ENCODE peak calls at places on chromosomes 13 and 19, in six cellular contexts. One of them, this sample, is unnamed.

GRCh38 chr13:114303700-114304327 is 10.5 kb upstream of the CHAMP1 start:
- DNase-seq in heart right ventricle: no peak
- DNase-seq in hepatocyte: no peak
- DNase-seq in upper lobe of right lung: no peak
- DNase-seq in lower lobe of right lung: no peak
- DNase-seq in cardiac muscle cell: no peak
- DNase-seq in this sample: no peak

GRCh38 chr19:31570718-31571117 is 221.5 kb upstream of the TSHZ3 start:
- DNase-seq in heart right ventricle: no peak
- DNase-seq in hepatocyte: no peak
- DNase-seq in upper lobe of right lung: no peak
- DNase-seq in lower lobe of right lung: no peak
- DNase-seq in cardiac muscle cell: no peak
- DNase-seq in this sample: no peak

GRCh38 chr19:46773018-46773399 is 15.4 kb downstream of the SLC1A5 start:
- DNase-seq in heart right ventricle: no peak
- DNase-seq in hepatocyte: no peak
- DNase-seq in upper lobe of right lung: no peak
- DNase-seq in lower lobe of right lung: no peak
- DNase-seq in cardiac muscle cell: no peak
- DNase-seq in this sample: no peak

GRCh38 chr13:84400711-84401110 is 518.4 kb upstream of the SLITRK1 start:
- DNase-seq in heart right ventricle: no peak
- DNase-seq in hepatocyte: no peak
- DNase-seq in upper lobe of right lung: no peak
- DNase-seq in lower lobe of right lung: no peak
- DNase-seq in cardiac muscle cell: peak; percentile 78
- DNase-seq in this sample: no peak

GRCh38 chr19:41226053-41226873 is 7.2 kb downstream of the AXL start:
- DNase-seq in heart right ventricle: peak; percentile 61
- DNase-seq in hepatocyte: peak; percentile 88
- DNase-seq in upper lobe of right lung: peak; percentile 85
- DNase-seq in lower lobe of right lung: peak; percentile 72
- DNase-seq in cardiac muscle cell: peak; percentile 93
- DNase-seq in this sample: no peak

GRCh38 chr19:37329686-37330085 is 41.2 kb upstream of the ZNF527 start:
- DNase-seq in heart right ventricle: no peak
- DNase-seq in hepatocyte: no peak
- DNase-seq in upper lobe of right lung: no peak
- DNase-seq in lower lobe of right lung: no peak
- DNase-seq in cardiac muscle cell: no peak
- DNase-seq in this sample: no peak

GRCh38 chr13:36880961-36881360 is 39.1 kb downstream of the SMAD9 start:
- DNase-seq in heart right ventricle: no peak
- DNase-seq in hepatocyte: no peak
- DNase-seq in upper lobe of right lung: no peak
- DNase-seq in lower lobe of right lung: no peak
- DNase-seq in cardiac muscle cell: peak; percentile 22
- DNase-seq in this sample: no peak

GRCh38 chr13:111508164-111508870 is 187.9 kb downstream of the TEX29 start:
- DNase-seq in heart right ventricle: no peak
- DNase-seq in hepatocyte: no peak
- DNase-seq in upper lobe of right lung: no peak
- DNase-seq in lower lobe of right lung: no peak
- DNase-seq in cardiac muscle cell: no peak
- DNase-seq in this sample: no peak

GRCh38 chr19:11451327-11451941 is 16.0 kb downstream of the PRKCSH start:
- DNase-seq in heart right ventricle: no peak
- DNase-seq in hepatocyte: no peak
- DNase-seq in upper lobe of right lung: no peak
- DNase-seq in lower lobe of right lung: no peak
- DNase-seq in cardiac muscle cell: no peak
- DNase-seq in this sample: no peak

GRCh38 chr13:99960663-99961440 is 10.7 kb downstream of the ZIC5 start:
- DNase-seq in heart right ventricle: no peak
- DNase-seq in hepatocyte: no peak
- DNase-seq in upper lobe of right lung: no peak
- DNase-seq in lower lobe of right lung: no peak
- DNase-seq in cardiac muscle cell: no peak
- DNase-seq in this sample: no peak

GRCh38 chr19:29714953-29715694 is at the start of gene C19orf12:
- DNase-seq in heart right ventricle: peak; percentile 53
- DNase-seq in hepatocyte: peak; percentile 88
- DNase-seq in upper lobe of right lung: peak; percentile 88
- DNase-seq in lower lobe of right lung: peak; percentile 76
- DNase-seq in cardiac muscle cell: peak; percentile 61
- DNase-seq in this sample: no peak

GRCh38 chr19:40519352-40520322 is 52.8 kb downstream of the SPTBN4 start:
- DNase-seq in heart right ventricle: no peak
- DNase-seq in hepatocyte: peak; percentile 49
- DNase-seq in upper lobe of right lung: peak; percentile 76
- DNase-seq in lower lobe of right lung: no peak
- DNase-seq in cardiac muscle cell: peak; percentile 57
- DNase-seq in this sample: no peak

GRCh38 chr19:54325194-54325621 is 12.2 kb upstream of the LILRA5 start:
- DNase-seq in heart right ventricle: no peak
- DNase-seq in hepatocyte: peak; percentile 42
- DNase-seq in upper lobe of right lung: peak; percentile 34
- DNase-seq in lower lobe of right lung: no peak
- DNase-seq in cardiac muscle cell: peak; percentile 56
- DNase-seq in this sample: no peak

GRCh38 chr13:33229446-33230177 is 55.9 kb downstream of the STARD13 start:
- DNase-seq in heart right ventricle: peak; percentile 50
- DNase-seq in hepatocyte: no peak
- DNase-seq in upper lobe of right lung: no peak
- DNase-seq in lower lobe of right lung: no peak
- DNase-seq in cardiac muscle cell: no peak
- DNase-seq in this sample: no peak

GRCh38 chr19:10858204-10858828 is 10.1 kb downstream of the C19orf38 start:
- DNase-seq in heart right ventricle: no peak
- DNase-seq in hepatocyte: no peak
- DNase-seq in upper lobe of right lung: no peak
- DNase-seq in lower lobe of right lung: no peak
- DNase-seq in cardiac muscle cell: peak; percentile 46
- DNase-seq in this sample: no peak

GRCh38 chr19:55368701-55369563 is 1.3 kb downstream of the IL11 start:
- DNase-seq in heart right ventricle: no peak
- DNase-seq in hepatocyte: peak; percentile 80
- DNase-seq in upper lobe of right lung: no peak
- DNase-seq in lower lobe of right lung: no peak
- DNase-seq in cardiac muscle cell: peak; percentile 65
- DNase-seq in this sample: no peak

GRCh38 chr13:45049478-45049877 is 60.1 kb downstream of the GPALPP1 start:
- DNase-seq in heart right ventricle: no peak
- DNase-seq in hepatocyte: no peak
- DNase-seq in upper lobe of right lung: no peak
- DNase-seq in lower lobe of right lung: no peak
- DNase-seq in cardiac muscle cell: no peak
- DNase-seq in this sample: no peak

GRCh38 chr13:45051315-45051714 is 62.0 kb downstream of the GPALPP1 start:
- DNase-seq in heart right ventricle: no peak
- DNase-seq in hepatocyte: no peak
- DNase-seq in upper lobe of right lung: no peak
- DNase-seq in lower lobe of right lung: no peak
- DNase-seq in cardiac muscle cell: no peak
- DNase-seq in this sample: no peak

GRCh38 chr13:45046445-45046844 is 57.1 kb downstream of the GPALPP1 start:
- DNase-seq in heart right ventricle: no peak
- DNase-seq in hepatocyte: no peak
- DNase-seq in upper lobe of right lung: no peak
- DNase-seq in lower lobe of right lung: no peak
- DNase-seq in cardiac muscle cell: no peak
- DNase-seq in this sample: no peak

GRCh38 chr13:45048890-45049407 is 59.6 kb downstream of the GPALPP1 start:
- DNase-seq in heart right ventricle: no peak
- DNase-seq in hepatocyte: no peak
- DNase-seq in upper lobe of right lung: no peak
- DNase-seq in lower lobe of right lung: no peak
- DNase-seq in cardiac muscle cell: no peak
- DNase-seq in this sample: no peak

DNA sequence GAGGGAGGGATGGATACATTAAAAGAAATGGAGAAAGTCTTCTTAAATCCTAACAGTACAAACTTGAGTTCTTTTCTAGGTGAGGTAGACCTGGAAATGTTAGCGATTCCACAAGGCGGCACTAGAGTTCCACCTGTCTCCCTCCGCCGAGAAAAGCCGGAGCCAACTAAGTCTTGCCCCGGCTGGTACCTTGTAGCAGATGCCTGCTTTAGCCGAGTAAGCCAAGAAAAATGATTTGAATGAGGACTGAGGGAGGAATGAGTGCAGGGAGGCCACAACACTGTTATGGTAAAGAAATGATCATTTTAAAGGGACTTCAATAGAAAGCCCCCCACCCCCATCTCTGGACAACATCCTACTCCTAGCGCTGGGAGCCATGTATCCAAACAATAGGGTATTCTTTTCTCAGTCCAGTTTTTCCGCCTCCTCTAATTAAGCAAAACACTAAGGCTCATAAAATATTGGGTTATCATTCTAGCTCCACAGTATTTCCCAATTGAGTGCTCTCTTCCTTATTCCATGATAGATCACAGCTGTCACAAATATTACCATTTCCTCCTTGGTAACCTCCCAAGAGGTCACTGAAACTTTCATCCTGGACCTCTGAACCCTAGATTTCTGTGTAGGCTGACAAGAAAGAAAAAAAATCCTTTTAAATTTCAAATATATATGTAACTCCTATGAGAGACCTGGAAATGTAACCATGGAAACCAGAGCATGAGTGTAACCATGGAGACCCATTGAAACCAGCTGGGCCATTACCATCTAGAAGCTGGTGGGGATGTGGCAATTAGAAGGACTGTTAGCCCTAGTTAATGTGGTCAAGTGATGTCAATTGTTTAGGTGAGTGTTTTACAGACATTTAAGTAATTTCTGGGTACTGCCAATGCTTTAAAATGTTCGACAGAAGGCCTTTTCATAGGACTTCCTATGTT is 58.3 kb downstream of the GPALPP1 start:
- DNase-seq in heart right ventricle: peak; percentile 77
- DNase-seq in hepatocyte: peak; percentile 89
- DNase-seq in upper lobe of right lung: peak; percentile 75
- DNase-seq in lower lobe of right lung: peak; percentile 69
- DNase-seq in cardiac muscle cell: peak; percentile 88
- DNase-seq in this sample: no peak
- H3K4me3 ChIP-seq in heart right ventricle: peak overlapping the region; percentile 56
- H3K4me3 ChIP-seq in hepatocyte: peak overlapping the region; percentile 30
- H3K4me3 ChIP-seq in upper lobe of right lung: peak overlapping the region; percentile 50
- H3K4me3 ChIP-seq in lower lobe of right lung: peak overlapping the region; percentile 53
- H3K4me3 ChIP-seq in cardiac muscle cell: peak overlapping the region; percentile 47
- H3K4me3 ChIP-seq in this sample: peak overlapping the region; percentile 52

DNA sequence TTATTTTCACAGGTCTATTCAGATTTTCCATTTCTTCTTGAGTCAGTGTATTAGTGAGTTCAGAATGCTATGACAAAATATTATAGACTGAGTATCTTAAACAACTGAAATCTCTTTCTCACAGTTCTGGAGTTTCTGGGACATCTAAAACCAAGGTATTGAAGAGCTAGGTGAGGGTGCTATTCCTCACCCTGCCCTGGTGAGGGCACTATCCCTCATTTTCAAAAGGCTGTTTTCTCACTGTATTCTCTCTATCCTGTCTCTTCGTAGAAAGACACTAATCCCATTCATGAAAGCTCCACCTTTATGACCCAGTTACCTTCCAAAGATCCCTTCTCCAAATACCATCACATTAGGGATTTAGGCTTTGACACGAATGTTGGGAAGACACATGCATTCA is 1617.1 kb downstream of the PCDH9 start:
- DNase-seq in heart right ventricle: no peak
- DNase-seq in hepatocyte: no peak
- DNase-seq in upper lobe of right lung: no peak
- DNase-seq in lower lobe of right lung: no peak
- DNase-seq in cardiac muscle cell: no peak
- DNase-seq in this sample: no peak
- TF ChIP-seq CTCF in heart right ventricle: no peak
- TF ChIP-seq CTCF in hepatocyte: no peak
- TF ChIP-seq CTCF in upper lobe of right lung: no peak
- TF ChIP-seq CTCF in lower lobe of right lung: no peak
- TF ChIP-seq CTCF in cardiac muscle cell: peak; percentile 15
- TF ChIP-seq CTCF in this sample: no peak

GRCh38 chr19:16456652-16457194 is 15.0 kb downstream of the EPS15L1 start:
- DNase-seq in heart right ventricle: no peak
- DNase-seq in hepatocyte: no peak
- DNase-seq in upper lobe of right lung: no peak
- DNase-seq in lower lobe of right lung: no peak
- DNase-seq in cardiac muscle cell: no peak
- DNase-seq in this sample: no peak

GRCh38 chr19:16457195-16457953 is 14.4 kb downstream of the EPS15L1 start:
- DNase-seq in heart right ventricle: peak; percentile 38
- DNase-seq in hepatocyte: no peak
- DNase-seq in upper lobe of right lung: no peak
- DNase-seq in lower lobe of right lung: peak; percentile 52
- DNase-seq in cardiac muscle cell: peak; percentile 67
- DNase-seq in this sample: no peak

GRCh38 chr19:16459680-16460079 is 12.1 kb downstream of the EPS15L1 start:
- DNase-seq in heart right ventricle: no peak
- DNase-seq in hepatocyte: no peak
- DNase-seq in upper lobe of right lung: no peak
- DNase-seq in lower lobe of right lung: no peak
- DNase-seq in cardiac muscle cell: no peak
- DNase-seq in this sample: no peak

GRCh38 chr19:16458391-16459128 is 13.2 kb downstream of the EPS15L1 start:
- DNase-seq in heart right ventricle: no peak
- DNase-seq in hepatocyte: no peak
- DNase-seq in upper lobe of right lung: no peak
- DNase-seq in lower lobe of right lung: no peak
- DNase-seq in cardiac muscle cell: no peak
- DNase-seq in this sample: no peak

DNA sequence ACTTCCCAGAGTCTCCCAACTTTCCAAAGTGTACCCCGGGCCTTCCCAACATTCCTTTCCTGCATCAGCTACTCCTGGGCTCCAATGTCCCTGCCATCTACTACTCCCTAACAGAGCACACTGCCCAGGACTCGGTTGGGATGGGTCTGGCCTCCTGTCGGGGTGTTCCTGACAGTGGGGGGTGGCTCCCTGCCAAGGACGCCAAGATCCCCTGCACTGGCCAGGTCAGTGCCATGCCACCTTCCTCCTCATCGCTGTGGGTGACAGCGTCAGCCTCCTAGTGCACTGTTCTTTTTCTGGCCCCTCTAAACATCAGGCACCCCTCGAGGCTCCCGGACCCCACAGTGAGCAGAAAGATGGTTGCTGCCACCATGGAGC is 13.8 kb downstream of the EPS15L1 start:
- DNase-seq in heart right ventricle: no peak
- DNase-seq in hepatocyte: no peak
- DNase-seq in upper lobe of right lung: no peak
- DNase-seq in lower lobe of right lung: no peak
- DNase-seq in cardiac muscle cell: no peak
- DNase-seq in this sample: no peak
- H3K4me1 ChIP-seq in heart right ventricle: peaks cover 69% of the 10 kb centered on the region
- H3K4me1 ChIP-seq in hepatocyte: peaks cover 21% of the 10 kb centered on the region
- H3K4me1 ChIP-seq in upper lobe of right lung: peaks cover 25% of the 10 kb centered on the region
- H3K4me1 ChIP-seq in lower lobe of right lung: peaks cover 39% of the 10 kb centered on the region
- H3K4me1 ChIP-seq in cardiac muscle cell: peaks cover 38% of the 10 kb centered on the region
- H3K4me1 ChIP-seq in this sample: peaks cover 80% of the 10 kb centered on the region

GRCh38 chr19:56884481-56884880 is 44.0 kb upstream of the PEG3 start:
- DNase-seq in heart right ventricle: no peak
- DNase-seq in hepatocyte: no peak
- DNase-seq in upper lobe of right lung: no peak
- DNase-seq in lower lobe of right lung: no peak
- DNase-seq in cardiac muscle cell: no peak
- DNase-seq in this sample: no peak
- H3K4me3 ChIP-seq in heart right ventricle: no peak overlapping the region
- H3K4me3 ChIP-seq in hepatocyte: no peak overlapping the region
- H3K4me3 ChIP-seq in upper lobe of right lung: no peak overlapping the region
- H3K4me3 ChIP-seq in lower lobe of right lung: no peak overlapping the region
- H3K4me3 ChIP-seq in cardiac muscle cell: no peak overlapping the region
- H3K4me3 ChIP-seq in this sample: no peak overlapping the region